ENCODE peak calls at places on chromosomes 16 and 17, in six cellular contexts. O, X, V, Y, F and C are unnamed samples.
A peak's percentile ranks its signal among the peaks of the same experiment; 100 is the strongest.

GRCh38 chr16:87851141-87851587 is 18.1 kb downstream of the SLC7A5 start:
- DNase-seq in O (no peak), X (no peak), V (no peak), Y (no peak), F (no peak), C (no peak)

GRCh38 chr16:59880626-59881025 is 1146.5 kb upstream of the GOT2 start:
- DNase-seq in O (no peak), X (no peak), V (no peak), Y (no peak), F (no peak), C (no peak)

GRCh38 chr16:64253114-64253513 is 868.7 kb downstream of the CDH11 start:
- DNase-seq in O (no peak), X (no peak), V (no peak), Y (no peak), F (no peak), C (no peak)

GRCh38 chr17:8420041-8420934 is 15.4 kb upstream of the NDEL1 start:
- DNase-seq in O (no peak), X (peak; percentile 79), V (no peak), Y (no peak), F (no peak), C (no peak)

GRCh38 chr16:80804451-80805383 is at the start of gene CDYL2:
- DNase-seq in O (no peak), X (peak; percentile 82), V (no peak), Y (no peak), F (peak; percentile 87), C (no peak)

GRCh38 chr16:19704321-19705130 is 13.5 kb downstream of the KNOP1 start:
- DNase-seq in O (no peak), X (no peak), V (no peak), Y (no peak), F (peak; percentile 9), C (peak; percentile 52)

GRCh38 chr17:17749921-17750320 is 68.7 kb downstream of the RAI1 start:
- DNase-seq in O (peak; percentile 77), X (peak; percentile 51), V (peak; percentile 59), Y (peak; percentile 14), F (no peak), C (no peak)

GRCh38 chr17:70254735-70255460 is 85.6 kb downstream of the KCNJ2 start:
- DNase-seq in O (peak; percentile 77), X (no peak), V (no peak), Y (no peak), F (no peak), C (no peak)

GRCh38 chr17:28394717-28395116 is 11.3 kb downstream of the SLC46A1 start:
- DNase-seq in O (no peak), X (no peak), V (no peak), Y (no peak), F (no peak), C (no peak)

GRCh38 chr16:62540496-62540895 is 504.3 kb upstream of the CDH8 start:
- DNase-seq in O (no peak), X (no peak), V (no peak), Y (no peak), F (no peak), C (no peak)

GRCh38 chr16:2925951-2926659 is 14.4 kb downstream of the FLYWCH1 start:
- DNase-seq in O (no peak), X (peak; percentile 3), V (no peak), Y (no peak), F (no peak), C (no peak)

GRCh38 chr16:3066440-3066748 is 954 bp downstream of the IL32 start:
- DNase-seq in O (no peak), X (peak; percentile 41), V (no peak), Y (no peak), F (peak; percentile 69), C (no peak)

GRCh38 chr16:19005561-19006445 is 22.1 kb downstream of the TMC7 start:
- DNase-seq in O (no peak), X (peak; percentile 46), V (no peak), Y (no peak), F (peak; percentile 41), C (no peak)

GRCh38 chr16:27426423-27427408 is 24.7 kb downstream of the IL21R start:
- DNase-seq in O (peak; percentile 37), X (no peak), V (peak; percentile 90), Y (no peak), F (peak; percentile 89), C (peak; percentile 71)